ENCODE peak calls at places on chromosome 15, in four cellular contexts. G, P, Q and I are unnamed samples.

GRCh38 chr15:98667521-98668179 is 19.3 kb downstream of the IGF1R start:
- DNase-seq in G (no peak), P (no peak), Q (no peak), I (no peak)

GRCh38 chr15:41620536-41621199 is 39.5 kb upstream of the MGA start:
- DNase-seq in G (no peak), P (peak), Q (no peak), I (no peak)

GRCh38 chr15:23566070-23567050 is 886 bp downstream of the MKRN3 start:
- DNase-seq in G (no peak), P (no peak), Q (peak), I (no peak)

GRCh38 chr15:36782681-36783080 is 203.3 kb downstream of the CDIN1 start:
- DNase-seq in G (no peak), P (no peak), Q (no peak), I (no peak)

GRCh38 chr15:53126144-53126543 is 336.0 kb upstream of the ONECUT1 start:
- DNase-seq in G (no peak), P (no peak), Q (no peak), I (no peak)

GRCh38 chr15:95429345-95429744 is 901.2 kb upstream of the NR2F2 start:
- DNase-seq in G (no peak), P (no peak), Q (no peak), I (no peak)

GRCh38 chr15:58309993-58310928 is 121.5 kb upstream of the LIPC start:
- DNase-seq in G (no peak), P (no peak), Q (no peak), I (no peak)

GRCh38 chr15:98410328-98410727 is 238.0 kb upstream of the IGF1R start:
- DNase-seq in G (no peak), P (no peak), Q (no peak), I (no peak)

GRCh38 chr15:100725121-100726069 is 123.0 kb downstream of the ASB7 start:
- DNase-seq in G (no peak), P (no peak), Q (no peak), I (peak)

GRCh38 chr15:59242649-59243048 is 36.0 kb downstream of the LDHAL6B start:
- DNase-seq in G (no peak), P (no peak), Q (no peak), I (no peak)

GRCh38 chr15:61227269-61228024 is 1.7 kb downstream of the RORA start:
- DNase-seq in G (peak), P (no peak), Q (peak), I (peak)

GRCh38 chr15:88802250-88802990 is 816 bp upstream of the ACAN start:
- DNase-seq in G (no peak), P (no peak), Q (no peak), I (no peak)

GRCh38 chr15:45469429-45469828 is 53.1 kb downstream of the SLC30A4 start:
- DNase-seq in G (no peak), P (no peak), Q (no peak), I (no peak)

GRCh38 chr15:43253431-43254403 is 13.0 kb downstream of the TGM5 start:
- DNase-seq in G (peak), P (peak), Q (no peak), I (peak)

GRCh38 chr15:42133892-42134502 is 22.4 kb downstream of the PLA2G4F start:
- DNase-seq in G (peak), P (peak), Q (peak), I (peak)

GRCh38 chr15:70051948-70052633 is 45.6 kb downstream of the TLE3 start:
- DNase-seq in G (no peak), P (no peak), Q (no peak), I (no peak)

GRCh38 chr15:82980986-82981385 is 5.0 kb upstream of the RAMAC start:
- DNase-seq in G (no peak), P (no peak), Q (no peak), I (no peak)

GRCh38 chr15:93033434-93034045 is 55.5 kb downstream of the RGMA start:
- DNase-seq in G (no peak), P (no peak), Q (no peak), I (no peak)

GRCh38 chr15:74351639-74352038 is 15.8 kb downstream of the CYP11A1 start:
- DNase-seq in G (no peak), P (no peak), Q (no peak), I (no peak)

GRCh38 chr15:73165844-73166243 is 113.6 kb downstream of the NEO1 start:
- DNase-seq in G (peak), P (no peak), Q (no peak), I (no peak)

GRCh38 chr15:30954674-30955073 is 36.8 kb downstream of the MTMR10 start:
- DNase-seq in G (no peak), P (no peak), Q (no peak), I (peak)

GRCh38 chr15:66071621-66072295 is 181.8 kb downstream of the MEGF11 start:
- DNase-seq in G (no peak), P (no peak), Q (no peak), I (peak)

GRCh38 chr15:55289011-55289572 is 521 bp downstream of the RAB27A start:
- DNase-seq in G (peak), P (peak), Q (no peak), I (peak)

GRCh38 chr15:97977734-97978133 is 17.2 kb downstream of the ARRDC4 start:
- DNase-seq in G (peak), P (no peak), Q (no peak), I (no peak)

GRCh38 chr15:68725736-68726135 is 95.0 kb downstream of the ANP32A start:
- DNase-seq in G (no peak), P (no peak), Q (no peak), I (peak)

GRCh38 chr15:35078221-35078915 is 6.7 kb downstream of the NANOGP8 start:
- DNase-seq in G (peak), P (peak), Q (peak), I (peak)

GRCh38 chr15:77440378-77440999 is 19.8 kb downstream of the HMG20A start:
- DNase-seq in G (peak), P (no peak), Q (no peak), I (peak)

GRCh38 chr15:79184465-79184892 is 93.9 kb upstream of the RASGRF1 start:
- DNase-seq in G (peak), P (peak), Q (peak), I (peak)

GRCh38 chr15:70113304-70113700 is 15.6 kb upstream of the TLE3 start:
- DNase-seq in G (no peak), P (no peak), Q (no peak), I (no peak)

GRCh38 chr15:25882466-25882865 is 19.3 kb upstream of the ATP10A start:
- DNase-seq in G (no peak), P (no peak), Q (no peak), I (peak)

GRCh38 chr15:26864664-26865191 is 2.1 kb upstream of the GABRA5 start:
- DNase-seq in G (peak), P (no peak), Q (peak), I (peak)

GRCh38 chr15:31342781-31343626 is 16.4 kb downstream of the KLF13 start:
- DNase-seq in G (no peak), P (no peak), Q (no peak), I (no peak)

GRCh38 chr15:91572110-91572509 is 281.4 kb upstream of the SLCO3A1 start:
- DNase-seq in G (peak), P (no peak), Q (peak), I (peak)

GRCh38 chr15:65400760-65401606 is 21.8 kb downstream of the IGDCC4 start:
- DNase-seq in G (peak), P (peak), Q (peak), I (peak)

GRCh38 chr15:40313531-40314398 is 6.0 kb upstream of the PLCB2 start:
- DNase-seq in G (peak), P (peak), Q (peak), I (no peak)

GRCh38 chr15:33994005-33994615 is 25.8 kb downstream of the CHRM5 start:
- DNase-seq in G (no peak), P (no peak), Q (peak), I (peak)

GRCh38 chr15:65558336-65558735 is 28.1 kb downstream of the HACD3 start:
- DNase-seq in G (no peak), P (no peak), Q (no peak), I (peak)

GRCh38 chr15:55526559-55527036 is 18.6 kb upstream of the DNAAF4 start:
- DNase-seq in G (peak), P (no peak), Q (peak), I (peak)